ENCODE peak calls at places on chromosomes 4 and X, in eight cellular contexts. C is brain microvascular endothelial cell, K is keratinocyte, Z is GM23338, J is heart right ventricle, Q is cardiac muscle cell, Y is gastrocnemius medialis, V is pancreas. O is an unnamed sample.
A peak's percentile ranks its signal among the peaks of the same experiment; 100 is the strongest.

GRCh38 chr4:6965329-6965728 is 55.7 kb downstream of the TBC1D14 start:
- DNase-seq in C (no peak), K (no peak), Z (no peak), J (no peak), Q (no peak), Y (peak; percentile 66), V (no peak), O (no peak)

GRCh38 chr4:78299565-78299972 is 242.4 kb downstream of the FRAS1 start:
- DNase-seq in C (no peak), K (no peak), Z (no peak), J (no peak), Q (peak; percentile 33), Y (no peak), V (no peak), O (no peak)

GRCh38 chrX:1207496-1208025 is 4.9 kb downstream of the CRLF2 start:
- DNase-seq in C (no peak), K (no peak), Z (no peak), J (no peak), Q (no peak), Y (no peak), V (no peak), O (no peak)

GRCh38 chr4:105594094-105595010 is 41.9 kb downstream of the ARHGEF38 start:
- DNase-seq in C (no peak), K (no peak), Z (no peak), J (no peak), Q (no peak), Y (no peak), V (no peak), O (no peak)

GRCh38 chr4:566035-566434 is 10.1 kb downstream of the TMEM271 start:
- DNase-seq in C (no peak), K (no peak), Z (no peak), J (no peak), Q (no peak), Y (no peak), V (no peak), O (no peak)

GRCh38 chrX:153726286-153727107 is 1.8 kb downstream of the ABCD1 start:
- DNase-seq in C (no peak), K (no peak), Z (peak; percentile 80), J (peak; percentile 67), Q (peak; percentile 51), Y (peak; percentile 47), V (peak; percentile 59), O (peak; percentile 69)

GRCh38 chr4:41670530-41670929 is 78.0 kb downstream of the PHOX2B start:
- DNase-seq in C (no peak), K (no peak), Z (no peak), J (no peak), Q (no peak), Y (no peak), V (peak; percentile 59), O (no peak)

GRCh38 chr4:10056334-10057022 is 35.2 kb upstream of the SLC2A9 start:
- DNase-seq in C (no peak), K (no peak), Z (no peak), J (no peak), Q (no peak), Y (no peak), V (peak; percentile 32), O (no peak)

GRCh38 chr4:76539979-76540378 is 105.0 kb downstream of the SHROOM3 start:
- DNase-seq in C (peak; percentile 60), K (no peak), Z (no peak), J (no peak), Q (peak; percentile 47), Y (no peak), V (no peak), O (no peak)

GRCh38 chr4:8176547-8177399 is 18.2 kb upstream of the ABLIM2 start:
- DNase-seq in C (peak; percentile 53), K (no peak), Z (peak; percentile 76), J (peak; percentile 51), Q (peak; percentile 79), Y (no peak), V (no peak), O (peak; percentile 49)

GRCh38 chr4:38128478-38129451 is 168.6 kb downstream of the PTTG2 start:
- DNase-seq in C (no peak), K (peak; percentile 97), Z (peak; percentile 92), J (no peak), Q (no peak), Y (no peak), V (no peak), O (peak; percentile 73)

GRCh38 chrX:37701588-37701987 is 16.0 kb downstream of the XK start:
- DNase-seq in C (no peak), K (no peak), Z (peak; percentile 4), J (no peak), Q (no peak), Y (peak; percentile 47), V (no peak), O (no peak)

GRCh38 chr4:38768968-38769394 is 13.8 kb downstream of the TLR10 start:
- DNase-seq in C (peak; percentile 38), K (no peak), Z (no peak), J (no peak), Q (peak; percentile 52), Y (no peak), V (no peak), O (no peak)

GRCh38 chrX:10062352-10062751 is 94.4 kb upstream of the CLCN4 start:
- DNase-seq in C (no peak), K (no peak), Z (no peak), J (no peak), Q (no peak), Y (no peak), V (no peak), O (no peak)

GRCh38 chrX:6163761-6164160 is 64.9 kb downstream of the NLGN4X start:
- DNase-seq in C (no peak), K (no peak), Z (no peak), J (no peak), Q (no peak), Y (no peak), V (no peak), O (no peak)

GRCh38 chrX:9285342-9285771 is 179.5 kb upstream of the TBL1X start:
- DNase-seq in C (no peak), K (no peak), Z (no peak), J (no peak), Q (no peak), Y (no peak), V (no peak), O (no peak)

GRCh38 chrX:134075894-134076718 is 90.7 kb upstream of the GPC3 start:
- DNase-seq in C (no peak), K (no peak), Z (no peak), J (no peak), Q (no peak), Y (no peak), V (no peak), O (peak; percentile 18)
- H3K4me3 ChIP-seq in C (no peak overlapping the region), K (no peak overlapping the region), Z (no peak overlapping the region), J (no peak overlapping the region), Q (no peak overlapping the region), Y (no peak overlapping the region), V (no peak overlapping the region), O (no peak overlapping the region)

GRCh38 chrX:112642349-112642748 is 37.4 kb downstream of the LHFPL1 start:
- DNase-seq in C (peak; percentile 55), K (no peak), Z (peak; percentile 67), J (no peak), Q (peak; percentile 57), Y (no peak), V (peak; percentile 2), O (no peak)
- TF ChIP-seq CTCF in C (peak; percentile 78), K (peak; percentile 79), Z (peak; percentile 78), J (peak; percentile 73), Q (peak; percentile 59), Y (peak; percentile 66), V (peak; percentile 65), O (peak; percentile 11)

GRCh38 chr4:1987721-1988326 is 20.9 kb downstream of the NELFA start:
- DNase-seq in C (no peak), K (no peak), Z (no peak), J (no peak), Q (no peak), Y (no peak), V (no peak), O (no peak)
- H3K36me3 ChIP-seq in C (peaks cover 43% of the 10 kb centered on the region), K (peaks cover 19% of the 10 kb centered on the region), Z (no peaks in the 10 kb centered on the region), J (peaks cover 89% of the 10 kb centered on the region), Q (peaks cover 31% of the 10 kb centered on the region), Y (peaks cover 73% of the 10 kb centered on the region), V (peaks cover 73% of the 10 kb centered on the region), O (peaks cover 6% of the 10 kb centered on the region)

DNA sequence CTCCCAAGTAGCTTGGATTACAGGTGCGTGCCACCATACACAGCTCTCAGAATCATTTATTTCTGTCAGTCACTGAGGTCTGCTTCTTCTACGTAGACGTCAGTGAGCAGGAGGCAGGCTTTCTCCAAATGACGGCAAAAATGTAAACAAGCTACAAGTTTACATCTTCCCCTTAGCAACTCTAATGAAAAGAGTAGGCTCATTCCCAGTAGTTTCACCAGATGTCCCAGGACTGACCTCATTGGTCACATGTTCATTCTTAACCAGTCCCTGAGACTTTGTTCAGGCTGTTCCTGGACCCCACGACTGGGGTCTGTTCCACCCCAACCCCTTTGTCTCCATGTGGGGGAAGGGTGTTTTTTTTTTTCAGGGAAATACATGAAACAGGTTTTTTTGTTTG is 67.1 kb downstream of the TENM3 start:
- DNase-seq in C (no peak), K (no peak), Z (no peak), J (no peak), Q (no peak), Y (no peak), V (no peak), O (no peak)
- H3K4me3 ChIP-seq in C (no peak overlapping the region), K (no peak overlapping the region), Z (no peak overlapping the region), J (no peak overlapping the region), Q (no peak overlapping the region), Y (no peak overlapping the region), V (no peak overlapping the region), O (no peak overlapping the region)

GRCh38 chr4:17578482-17578891 is 1.5 kb downstream of the LAP3 start:
- DNase-seq in C (no peak), K (no peak), Z (no peak), J (no peak), Q (no peak), Y (no peak), V (no peak), O (peak; percentile 13)

GRCh38 chr4:17580969-17581368 is 4.0 kb downstream of the LAP3 start:
- DNase-seq in C (peak; percentile 86), K (no peak), Z (no peak), J (no peak), Q (peak; percentile 66), Y (no peak), V (no peak), O (no peak)

GRCh38 chr4:17574206-17574605 is 2.8 kb upstream of the LAP3 start:
- DNase-seq in C (no peak), K (no peak), Z (no peak), J (no peak), Q (no peak), Y (no peak), V (no peak), O (no peak)

GRCh38 chr4:17577660-17578481 is 873 bp downstream of the LAP3 start:
- DNase-seq in C (peak; percentile 5), K (no peak), Z (peak; percentile 18), J (peak; percentile 51), Q (peak; percentile 33), Y (peak; percentile 14), V (peak; percentile 30), O (peak; percentile 77)

GRCh38 chr4:17576932-17577659 is at the start of gene LAP3:
- DNase-seq in C (peak; percentile 96), K (peak; percentile 70), Z (peak; percentile 95), J (peak; percentile 99), Q (peak; percentile 98), Y (peak; percentile 94), V (peak; percentile 96), O (peak; percentile 100)
- TF ChIP-seq CTCF in C (no peak), K (no peak), Z (no peak), J (no peak), Q (no peak), Y (no peak), V (no peak), O (peak; percentile 1)